ENCODE peak calls at places on chromosomes 1 and 21, in seven cellular contexts. B, J, R, Z, C, N and K are unnamed samples.
A peak's percentile ranks its signal among the peaks of the same experiment; 100 is the strongest.

GRCh38 chr21:45254557-45254930 is 33.2 kb downstream of the POFUT2 start:
- DNase-seq in C (no peak), Z (no peak), N (no peak), J (no peak), B (no peak), R (no peak), K (no peak)

GRCh38 chr1:156560585-156561163 is 11.7 kb downstream of the IQGAP3 start:
- DNase-seq in C (no peak), R (no peak), B (no peak), Z (no peak), N (no peak), J (no peak), K (no peak)

GRCh38 chr1:94019327-94019726 is 101.6 kb downstream of the ABCA4 start:
- DNase-seq in B (no peak), R (no peak), N (no peak), C (no peak), Z (no peak), J (no peak), K (no peak)

GRCh38 chr1:3017440-3018050 is 3.7 kb upstream of the ACTRT2 start:
- DNase-seq in J (no peak), C (no peak), Z (peak; percentile 35), N (no peak), R (no peak), B (no peak), K (no peak)

GRCh38 chr1:150954708-150955107 is 19.9 kb downstream of the CERS2 start:
- DNase-seq in Z (peak; percentile 2), B (no peak), N (no peak), R (no peak), J (no peak), C (no peak), K (no peak)

GRCh38 chr1:38464071-38464661 is 395.4 kb downstream of the RRAGC start:
- DNase-seq in R (no peak), B (no peak), Z (no peak), N (no peak), J (no peak), C (no peak), K (no peak)

GRCh38 chr1:98351506-98352038 is 309.9 kb upstream of the SNX7 start:
- DNase-seq in Z (no peak), B (no peak), J (no peak), C (no peak), R (no peak), N (no peak), K (peak; percentile 44)

GRCh38 chr1:214566158-214567104 is 15.0 kb upstream of the PTPN14 start:
- DNase-seq in N (no peak), R (peak; percentile 84), B (no peak), J (peak; percentile 82), Z (no peak), C (no peak), K (peak; percentile 71)

GRCh38 chr1:222096883-222097282 is 355.0 kb upstream of the DUSP10 start:
- DNase-seq in N (no peak), R (no peak), Z (no peak), B (no peak), J (peak; percentile 56), C (no peak), K (peak; percentile 42)

GRCh38 chr1:226656601-226657277 is 82.3 kb downstream of the ITPKB start:
- DNase-seq in R (no peak), C (no peak), J (peak; percentile 90), B (peak; percentile 56), N (peak; percentile 52), Z (peak; percentile 87), K (peak; percentile 87)

GRCh38 chr21:14987370-14988170 is 77.2 kb downstream of the NRIP1 start:
- DNase-seq in N (no peak), B (no peak), C (no peak), R (no peak), J (no peak), Z (no peak), K (no peak)

GRCh38 chr1:38117444-38117887 is 70.9 kb upstream of the POU3F1 start:
- DNase-seq in B (no peak), J (peak; percentile 88), Z (no peak), N (no peak), C (no peak), R (no peak), K (peak; percentile 91)

GRCh38 chr1:160618763-160619274 is 28.0 kb downstream of the SLAMF1 start:
- DNase-seq in C (peak; percentile 12), J (no peak), N (no peak), B (no peak), R (no peak), Z (no peak), K (no peak)

GRCh38 chr1:214141486-214141885 is 139.5 kb upstream of the SMYD2 start:
- DNase-seq in Z (no peak), B (no peak), N (no peak), R (no peak), C (no peak), J (no peak), K (no peak)

GRCh38 chr1:53735261-53735660 is 3.7 kb downstream of the GLIS1 start:
- DNase-seq in Z (no peak), R (no peak), J (no peak), C (no peak), N (no peak), B (no peak), K (no peak)

GRCh38 chr1:201503397-201504176 is 3.3 kb downstream of the CSRP1 start:
- DNase-seq in C (peak; percentile 85), N (no peak), R (peak; percentile 99), J (peak; percentile 92), Z (peak; percentile 47), B (no peak), K (peak; percentile 78)

GRCh38 chr1:145908653-145909052 is 1.2 kb downstream of the ITGA10 start:
- DNase-seq in B (no peak), J (no peak), N (no peak), C (no peak), Z (no peak), R (peak; percentile 38), K (no peak)

GRCh38 chr1:29901618-29902017 is 665.3 kb downstream of the PTPRU start:
- DNase-seq in N (no peak), Z (no peak), R (no peak), J (no peak), C (no peak), B (no peak), K (no peak)

DNA sequence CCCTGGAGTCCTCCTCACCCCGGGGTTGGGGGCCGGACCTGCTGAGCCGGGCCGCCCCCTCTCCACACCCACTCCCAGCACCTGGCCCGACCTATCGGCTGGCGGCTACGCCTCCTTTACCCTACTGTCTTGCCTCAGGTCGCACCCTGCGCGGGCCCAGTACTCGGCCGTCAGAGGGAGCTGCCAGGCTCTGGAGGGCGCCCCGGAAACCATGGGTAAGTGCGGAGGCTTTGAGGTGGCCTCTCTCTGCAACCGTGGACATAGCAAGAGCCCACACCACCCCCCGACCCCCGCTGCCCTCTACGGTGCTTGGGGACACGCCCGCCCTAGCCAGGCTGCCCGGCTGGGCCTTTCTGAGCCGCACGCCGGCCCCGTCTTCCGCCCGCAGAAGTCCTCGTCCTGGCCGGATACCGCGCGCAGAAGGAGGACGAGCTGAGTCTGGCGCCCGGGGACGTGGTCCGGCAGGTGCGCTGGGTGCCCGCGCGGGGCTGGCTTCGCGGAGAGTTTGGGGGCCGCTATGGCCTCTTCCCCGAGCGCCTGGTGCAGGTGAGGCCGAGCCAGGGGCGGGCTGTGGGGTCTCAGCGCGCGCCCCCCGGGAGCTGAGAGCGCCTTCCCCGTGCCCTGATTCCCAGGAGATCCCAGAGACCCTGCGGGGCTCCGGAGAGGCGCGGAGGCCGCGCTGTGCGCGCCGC is at the start of gene SH3D21:
- DNase-seq in R (no peak), Z (peak; percentile 50), J (peak; percentile 69), N (peak; percentile 49), C (no peak), B (peak; percentile 50), K (peak; percentile 72)
- H3K27ac ChIP-seq in R (no peak within 1 kb of the TSS), Z (peak within 1 kb of the TSS; percentile 16), J (peak within 1 kb of the TSS; percentile 82), N (peak within 1 kb of the TSS; percentile 79), C (peak within 1 kb of the TSS; percentile 88), B (peak within 1 kb of the TSS; percentile 34), K (peak within 1 kb of the TSS; percentile 53)

GRCh38 chr1:111444031-111444430 is 5.0 kb downstream of the WDR77 start:
- DNase-seq in B (no peak), Z (no peak), J (no peak), N (no peak), R (no peak), C (no peak), K (no peak)

GRCh38 chr1:111439461-111440351 is 9.3 kb downstream of the WDR77 start:
- DNase-seq in N (no peak), B (no peak), Z (no peak), R (no peak), J (no peak), C (no peak), K (no peak)

GRCh38 chr1:111436726-111437125 is 9.2 kb upstream of the OVGP1 start:
- DNase-seq in Z (no peak), R (no peak), B (no peak), N (no peak), C (no peak), J (no peak), K (peak; percentile 18)

GRCh38 chr1:111442457-111442856 is 6.6 kb downstream of the WDR77 start:
- DNase-seq in J (no peak), N (no peak), R (no peak), C (no peak), B (no peak), Z (no peak), K (no peak)

DNA sequence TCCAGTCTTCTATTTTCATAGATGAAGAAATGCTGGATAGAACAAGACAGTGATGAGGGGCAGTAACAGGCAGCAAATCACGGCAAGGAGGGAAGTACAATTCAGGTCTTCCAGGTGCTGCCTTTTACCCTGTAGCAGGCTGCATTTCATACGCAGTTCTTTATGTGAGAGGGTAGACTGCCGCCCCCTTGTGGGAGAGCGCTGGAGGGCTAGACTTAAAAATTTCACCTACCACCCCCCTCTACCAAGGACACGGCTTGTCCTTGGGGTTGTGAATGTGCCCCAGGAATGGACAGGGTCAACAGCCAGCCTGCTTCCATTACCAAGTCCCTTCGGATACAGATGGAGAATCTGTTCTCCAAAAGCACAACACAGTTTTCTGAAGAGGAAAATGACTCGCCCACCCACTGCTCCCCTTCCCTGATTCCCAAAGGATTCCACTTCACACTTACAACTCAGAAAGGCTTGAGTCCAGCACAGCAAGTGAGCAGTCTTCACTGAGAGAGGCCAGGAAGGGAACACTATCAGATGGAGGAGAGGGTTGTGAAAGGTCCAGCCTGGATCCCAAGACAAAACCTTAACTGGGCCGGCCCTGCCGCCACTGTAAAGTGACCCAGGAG is 7.4 kb downstream of the WDR77 start:
- DNase-seq in Z (no peak), C (no peak), R (no peak), N (peak; percentile 26), B (peak; percentile 73), J (no peak), K (no peak)
- TF ChIP-seq CTCF in Z (peak; percentile 7), C (peak; percentile 67), R (peak; percentile 76), N (no peak), B (peak; percentile 80), J (peak; percentile 43), K (peak; percentile 62)

GRCh38 chr1:26285366-26286063 is 5.6 kb downstream of the SH3BGRL3 start:
- DNase-seq in R (no peak), C (no peak), Z (no peak), N (peak; percentile 66), J (no peak), B (peak; percentile 36), K (no peak)
- H3K27ac ChIP-seq in R (peak overlapping the region; percentile 77), C (no peak overlapping the region), Z (no peak overlapping the region), N (peak overlapping the region; percentile 80), J (no peak overlapping the region), B (peak overlapping the region; percentile 94), K (no peak overlapping the region)

DNA sequence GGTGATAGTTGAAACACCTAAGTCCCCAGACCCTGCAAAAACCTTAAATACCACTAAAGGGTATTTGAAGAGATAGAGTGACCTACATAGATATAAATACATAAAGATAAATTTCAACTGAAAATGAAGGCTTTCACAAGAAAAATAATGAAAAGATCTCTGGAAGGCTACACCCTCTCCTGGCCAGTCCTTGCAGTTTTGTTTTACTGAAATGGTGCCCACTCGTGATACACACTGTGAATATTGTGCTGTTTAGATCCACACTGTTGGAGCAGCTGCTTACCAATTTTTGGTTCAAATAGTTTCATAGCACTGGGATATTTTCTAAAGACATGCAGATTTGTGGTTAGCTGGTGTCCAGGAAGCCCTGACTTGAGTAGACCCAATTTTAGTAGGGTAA is 31.5 kb upstream of the RNF187 start:
- DNase-seq in Z (no peak), N (no peak), C (no peak), J (no peak), B (no peak), R (no peak), K (no peak)
- TF ChIP-seq CTCF in Z (no peak), N (no peak), C (no peak), J (peak; percentile 26), B (no peak), R (peak; percentile 47), K (peak; percentile 40)